ENCODE peak calls at places on chromosomes 3 and 15, in eight cellular contexts. V is uterus, A is ovary, Y is upper lobe of left lung, I is right lobe of liver, L is heart left ventricle, X is IMR-90, C is A549. F is an unnamed sample.

GRCh38 chr3:54122046-54122801 is at the start of gene CACNA2D3:
- DNase-seq in V (no peak), A (peak), Y (peak), I (peak), L (peak), X (no peak), C (no peak), F (no peak)

GRCh38 chr15:42584031-42584765 is 8.8 kb downstream of the STARD9 start:
- DNase-seq in V (no peak), A (no peak), Y (no peak), I (no peak), L (no peak), X (peak), C (no peak), F (no peak)

GRCh38 chr3:147412491-147412916 is 3.3 kb downstream of the ZIC1 start:
- DNase-seq in V (no peak), A (no peak), Y (no peak), I (no peak), L (no peak), X (no peak), C (no peak), F (no peak)

GRCh38 chr15:42879390-42879912 is 41.1 kb downstream of the TTBK2 start:
- DNase-seq in V (no peak), A (no peak), Y (no peak), I (no peak), L (no peak), X (no peak), C (no peak), F (no peak)

GRCh38 chr3:127639173-127640030 is 10.4 kb downstream of the PODXL2 start:
- DNase-seq in V (no peak), A (no peak), Y (no peak), I (no peak), L (no peak), X (peak), C (no peak), F (peak)

GRCh38 chr3:126782554-126782953 is 78.5 kb downstream of the CHCHD6 start:
- DNase-seq in V (no peak), A (no peak), Y (no peak), I (no peak), L (no peak), X (peak), C (peak), F (peak)

GRCh38 chr3:170735821-170736220 is 134.2 kb downstream of the RPL22L1 start:
- DNase-seq in V (no peak), A (no peak), Y (no peak), I (no peak), L (no peak), X (no peak), C (no peak), F (no peak)

GRCh38 chr3:197088370-197088769 is 58.8 kb upstream of the MELTF start:
- DNase-seq in V (no peak), A (no peak), Y (no peak), I (no peak), L (no peak), X (no peak), C (no peak), F (no peak)

GRCh38 chr3:183697610-183698317 is at the start of gene YEATS2:
- DNase-seq in V (peak), A (peak), Y (peak), I (peak), L (peak), X (peak), C (peak), F (peak)

GRCh38 chr3:11522398-11522715 is 121.4 kb downstream of the VGLL4 start:
- DNase-seq in V (no peak), A (no peak), Y (no peak), I (no peak), L (no peak), X (peak), C (no peak), F (peak)

GRCh38 chr3:30273304-30274072 is 332.9 kb upstream of the TGFBR2 start:
- DNase-seq in V (no peak), A (no peak), Y (no peak), I (no peak), L (no peak), X (peak), C (no peak), F (no peak)

GRCh38 chr15:49815506-49815905 is 194.7 kb downstream of the DTWD1 start:
- DNase-seq in V (no peak), A (no peak), Y (no peak), I (no peak), L (no peak), X (no peak), C (no peak), F (no peak)

GRCh38 chr3:143433787-143434378 is 314.3 kb downstream of the CHST2 start:
- DNase-seq in V (no peak), A (no peak), Y (no peak), I (no peak), L (no peak), X (no peak), C (no peak), F (no peak)

GRCh38 chr3:195081242-195081963 is 189.6 kb downstream of the XXYLT1 start:
- DNase-seq in V (no peak), A (no peak), Y (no peak), I (peak), L (peak), X (peak), C (no peak), F (no peak)

GRCh38 chr15:92074646-92075045 is 221.1 kb downstream of the SLCO3A1 start:
- DNase-seq in V (no peak), A (no peak), Y (no peak), I (no peak), L (peak), X (peak), C (no peak), F (no peak)

GRCh38 chr15:101497017-101497416 is 7.5 kb upstream of the PCSK6 start:
- DNase-seq in V (no peak), A (no peak), Y (no peak), I (no peak), L (no peak), X (no peak), C (no peak), F (no peak)

GRCh38 chr15:68224546-68225250 is 4.8 kb downstream of the CLN6 start:
- DNase-seq in V (no peak), A (no peak), Y (no peak), I (peak), L (no peak), X (no peak), C (no peak), F (no peak)

GRCh38 chr3:13700362-13700761 is 151.4 kb downstream of the FBLN2 start:
- DNase-seq in V (no peak), A (no peak), Y (no peak), I (peak), L (no peak), X (no peak), C (no peak), F (no peak)

GRCh38 chr3:172726370-172726769 is 15.5 kb upstream of the NCEH1 start:
- DNase-seq in V (no peak), A (no peak), Y (no peak), I (no peak), L (no peak), X (peak), C (no peak), F (no peak)

GRCh38 chr15:66505430-66505811 is 295 bp downstream of the ZWILCH start:
- DNase-seq in V (no peak), A (no peak), Y (no peak), I (no peak), L (no peak), X (peak), C (peak), F (no peak)

GRCh38 chr3:23162939-23163338 is 40.2 kb upstream of the UBE2E2 start:
- DNase-seq in V (no peak), A (no peak), Y (no peak), I (no peak), L (no peak), X (no peak), C (no peak), F (no peak)

GRCh38 chr15:80999623-81000036 is 1.1 kb upstream of the TLNRD1 start:
- DNase-seq in V (no peak), A (no peak), Y (no peak), I (no peak), L (peak), X (no peak), C (no peak), F (no peak)

GRCh38 chr15:51004103-51004536 is 90.6 kb downstream of the TNFAIP8L3 start:
- DNase-seq in V (no peak), A (no peak), Y (no peak), I (no peak), L (no peak), X (peak), C (no peak), F (no peak)

GRCh38 chr3:14819671-14820070 is 909 bp downstream of the FGD5 start:
- DNase-seq in V (no peak), A (no peak), Y (no peak), I (no peak), L (no peak), X (no peak), C (no peak), F (no peak)

GRCh38 chr15:61657461-61657860 is 402.8 kb downstream of the VPS13C start:
- DNase-seq in V (no peak), A (no peak), Y (no peak), I (no peak), L (no peak), X (no peak), C (no peak), F (no peak)

GRCh38 chr3:24303057-24303754 is 191.4 kb downstream of the THRB start:
- DNase-seq in V (no peak), A (no peak), Y (no peak), I (no peak), L (no peak), X (no peak), C (no peak), F (no peak)

GRCh38 chr15:98953000-98953776 is 54.4 kb downstream of the PGPEP1L start:
- DNase-seq in V (no peak), A (peak), Y (no peak), I (no peak), L (peak), X (peak), C (no peak), F (no peak)

GRCh38 chr3:135059580-135059979 is 264.5 kb downstream of the EPHB1 start:
- DNase-seq in V (no peak), A (no peak), Y (no peak), I (no peak), L (no peak), X (no peak), C (no peak), F (no peak)

GRCh38 chr15:52220896-52221660 is 29.9 kb upstream of the GNB5 start:
- DNase-seq in V (no peak), A (no peak), Y (no peak), I (no peak), L (no peak), X (no peak), C (no peak), F (no peak)

GRCh38 chr3:853489-853888 is 239.3 kb upstream of the CNTN6 start:
- DNase-seq in V (no peak), A (no peak), Y (no peak), I (no peak), L (no peak), X (no peak), C (no peak), F (no peak)

GRCh38 chr3:71124048-71124447 is 459.5 kb downstream of the FOXP1 start:
- DNase-seq in V (no peak), A (no peak), Y (no peak), I (no peak), L (no peak), X (no peak), C (no peak), F (no peak)

GRCh38 chr3:59885103-59885502 is 835.3 kb upstream of the CFAP20DC start:
- DNase-seq in V (no peak), A (no peak), Y (no peak), I (no peak), L (no peak), X (no peak), C (no peak), F (no peak)

GRCh38 chr3:73479325-73479724 is 145.4 kb downstream of the PDZRN3 start:
- DNase-seq in V (no peak), A (no peak), Y (no peak), I (no peak), L (no peak), X (no peak), C (no peak), F (no peak)

GRCh38 chr3:172159962-172160538 is 120.7 kb downstream of the FNDC3B start:
- DNase-seq in V (peak), A (no peak), Y (no peak), I (peak), L (peak), X (no peak), C (no peak), F (no peak)

GRCh38 chr15:41502787-41503668 is 9.4 kb downstream of the ITPKA start:
- DNase-seq in V (no peak), A (no peak), Y (peak), I (no peak), L (no peak), X (no peak), C (no peak), F (no peak)

GRCh38 chr3:50314816-50315215 is 7.7 kb downstream of the HYAL2 start:
- DNase-seq in V (no peak), A (no peak), Y (no peak), I (no peak), L (peak), X (no peak), C (no peak), F (no peak)
- TF ChIP-seq POLR2A in V (no peak), A (no peak), Y (no peak), I (no peak), L (no peak), X (no peak), C (no peak), F (no peak)

DNA sequence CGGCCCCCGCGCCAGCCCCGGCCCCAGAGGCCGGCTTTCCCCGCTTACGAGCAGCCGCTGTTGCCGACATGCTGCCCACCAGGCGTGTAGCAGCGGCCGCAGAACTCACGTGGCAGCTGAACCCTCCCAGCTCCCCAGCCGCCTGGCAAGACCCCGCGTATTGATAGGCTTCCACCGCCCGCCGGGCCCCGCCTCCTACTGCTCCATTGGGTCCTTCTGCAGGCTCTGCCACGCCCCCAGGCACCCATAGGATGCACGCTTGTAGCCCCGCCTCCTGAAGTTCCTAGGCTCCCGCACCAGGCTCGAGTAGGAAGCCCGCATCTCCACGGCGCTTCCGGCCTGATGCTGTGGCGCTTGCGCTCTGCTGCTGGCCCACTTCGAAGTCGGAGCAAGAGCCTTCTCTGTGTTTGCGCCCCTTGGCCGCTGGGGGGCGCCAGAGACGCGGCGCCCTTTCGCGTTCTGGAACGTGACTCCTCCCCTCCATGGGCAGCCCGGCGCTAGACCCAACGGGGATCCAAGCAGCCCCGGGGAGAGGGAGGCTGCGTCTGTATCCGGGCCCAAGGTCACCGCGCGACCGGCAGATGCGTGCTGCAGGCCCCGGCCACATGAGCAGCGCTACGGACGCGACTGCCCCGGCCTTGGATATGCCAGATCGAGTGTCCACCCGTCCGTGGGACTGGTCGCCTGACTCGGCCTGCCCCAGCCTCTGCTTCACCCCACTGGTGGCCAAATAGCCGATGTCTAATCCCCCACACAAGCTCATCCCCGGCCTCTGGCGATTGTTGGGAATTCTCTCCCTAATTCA is at the start of the genes PARP3 and RRP9:
- DNase-seq in V (peak), A (peak), Y (peak), I (peak), L (peak), X (peak), C (peak), F (peak)
- TF ChIP-seq POLR2A in V (peak), A (peak), Y (no peak), I (peak), L (no peak), X (peak), C (peak), F (peak)

DNA sequence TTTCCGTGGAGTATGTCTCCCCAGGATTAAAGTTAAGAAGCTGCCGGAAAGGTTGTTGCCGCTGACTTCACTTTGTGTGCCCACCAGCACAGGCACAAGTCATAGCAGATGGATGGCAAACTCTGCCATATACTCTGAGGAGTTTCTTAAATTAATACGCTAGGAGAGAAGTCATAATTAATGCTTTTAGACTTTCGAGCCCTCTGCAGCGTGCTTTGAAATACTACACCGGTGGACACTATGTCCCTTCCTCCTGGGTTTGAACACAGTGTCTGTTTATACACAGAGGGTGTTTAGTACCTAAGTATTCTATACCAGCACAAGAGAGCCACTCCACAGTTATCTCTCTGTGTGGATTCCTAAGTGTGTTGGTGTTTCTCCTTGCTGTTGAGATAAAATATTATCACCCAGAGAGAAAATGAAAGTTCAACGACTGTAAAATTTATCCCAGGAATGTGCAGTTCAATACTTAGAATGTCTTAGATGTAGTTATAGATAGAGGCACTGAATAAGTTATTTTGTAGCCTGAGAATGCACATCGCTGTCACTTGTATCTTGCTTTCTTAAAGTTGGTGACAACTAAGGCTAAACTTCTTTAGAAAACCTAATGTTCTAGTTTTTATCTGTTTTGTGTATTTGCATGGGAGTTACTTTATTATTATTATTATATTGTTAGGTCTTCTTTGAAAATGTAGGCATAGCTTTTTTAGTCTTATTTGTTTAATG is 1.6 kb downstream of the MBNL1 start:
- DNase-seq in V (no peak), A (no peak), Y (no peak), I (no peak), L (no peak), X (no peak), C (no peak), F (no peak)
- TF ChIP-seq POLR2A in V (no peak), A (no peak), Y (no peak), I (no peak), L (no peak), X (no peak), C (no peak), F (no peak)

DNA sequence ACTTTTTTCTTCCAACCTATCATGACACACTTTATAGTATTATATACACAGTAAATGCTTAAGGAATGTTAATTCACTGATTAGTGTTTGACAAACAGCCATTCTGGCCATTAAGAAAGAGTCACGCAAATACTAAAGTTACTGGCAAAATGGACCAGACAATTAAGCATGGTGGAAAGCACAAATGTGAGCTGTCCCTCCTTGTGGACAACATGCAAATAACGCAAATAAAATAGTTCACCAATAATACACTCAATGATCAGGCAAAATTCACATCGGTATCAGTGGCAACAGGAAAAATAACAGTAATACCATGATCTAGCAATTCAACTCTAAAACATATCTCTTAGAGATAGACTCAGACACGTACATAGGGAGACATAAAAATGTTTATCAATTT is 71.7 kb downstream of the NEDD4 start:
- DNase-seq in V (no peak), A (no peak), Y (no peak), I (no peak), L (no peak), X (no peak), C (no peak), F (no peak)
- TF ChIP-seq POLR2A in V (no peak), A (no peak), Y (no peak), I (no peak), L (no peak), X (no peak), C (no peak), F (no peak)

F was measured in H54.